ENCODE peak calls at places on chromosomes 5 and 9, in six cellular contexts. C, X, T, I, G and P are unnamed samples.

GRCh38 chr5:10099548-10099947 is 150.1 kb downstream of the ATPSCKMT start:
- DNase-seq in C (no peak), X (no peak), T (no peak), G (no peak), I (no peak), P (no peak)

GRCh38 chr9:129458663-129459549 is 162.0 kb downstream of the C9orf50 start:
- DNase-seq in G (no peak), T (peak; percentile 90), X (no peak), I (no peak), C (no peak), P (peak; percentile 44)

GRCh38 chr9:75918154-75918553 is 27.7 kb downstream of the PCSK5 start:
- DNase-seq in G (no peak), C (no peak), I (no peak), X (peak; percentile 35), T (no peak), P (no peak)

GRCh38 chr5:25694805-25695204 is 1050.0 kb upstream of the CDH10 start:
- DNase-seq in I (no peak), G (no peak), T (no peak), X (no peak), C (no peak), P (no peak)

GRCh38 chr9:88280816-88281382 is 107.3 kb upstream of the SPIN1 start:
- DNase-seq in I (peak; percentile 31), G (peak; percentile 76), C (no peak), T (peak; percentile 43), X (no peak), P (no peak)

GRCh38 chr5:1548702-1549523 is 25.2 kb upstream of the LPCAT1 start:
- DNase-seq in G (no peak), I (no peak), C (no peak), T (peak; percentile 55), X (no peak), P (no peak)

GRCh38 chr5:72498284-72498683 is 8.9 kb downstream of the ZNF366 start:
- DNase-seq in T (no peak), G (peak; percentile 69), X (no peak), I (no peak), C (no peak), P (peak; percentile 60)

GRCh38 chr5:45335978-45336377 is 360.2 kb downstream of the HCN1 start:
- DNase-seq in G (no peak), T (no peak), X (no peak), I (no peak), C (no peak), P (no peak)

GRCh38 chr5:57598756-57599155 is 116.1 kb upstream of the ACTBL2 start:
- DNase-seq in C (peak; percentile 11), G (peak; percentile 94), X (no peak), T (no peak), I (peak; percentile 19), P (peak; percentile 53)

GRCh38 chr9:88197781-88198345 is 59.6 kb upstream of the SPATA31C2 start:
- DNase-seq in I (peak; percentile 74), C (peak; percentile 90), T (no peak), X (peak; percentile 32), G (peak; percentile 87), P (peak; percentile 85)

DNA sequence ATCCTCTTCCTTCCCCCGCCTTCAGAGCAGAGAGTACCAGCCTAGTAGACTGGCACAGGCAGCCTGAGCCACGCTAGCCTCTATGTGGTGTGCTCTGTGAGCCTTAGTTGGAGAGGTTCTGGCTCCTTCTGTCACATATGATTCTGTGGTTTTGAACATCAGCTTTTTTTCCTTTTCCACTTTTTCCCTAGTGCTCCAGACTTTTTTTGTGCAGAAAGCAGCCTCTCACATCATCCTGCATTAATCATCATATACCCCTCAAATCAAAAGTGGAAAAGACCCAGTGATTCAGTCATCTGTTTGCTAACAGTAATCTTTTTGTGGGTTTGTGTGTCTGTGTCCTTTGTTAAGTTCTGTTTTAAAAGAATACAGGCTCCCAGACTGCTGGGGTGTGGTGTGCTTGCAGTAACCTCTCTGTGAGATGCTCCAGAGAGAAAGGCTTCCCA is 663.9 kb upstream of the RGMB start:
- DNase-seq in X (no peak), I (peak; percentile 11), C (peak; percentile 50), G (peak; percentile 92), T (no peak), P (peak; percentile 43)
- H3K4me3 ChIP-seq in X (no peak overlapping the region), I (no peak overlapping the region), C (peak overlapping the region; percentile 5), G (peak overlapping the region; percentile 3), T (no peak overlapping the region), P (no peak overlapping the region)

DNA sequence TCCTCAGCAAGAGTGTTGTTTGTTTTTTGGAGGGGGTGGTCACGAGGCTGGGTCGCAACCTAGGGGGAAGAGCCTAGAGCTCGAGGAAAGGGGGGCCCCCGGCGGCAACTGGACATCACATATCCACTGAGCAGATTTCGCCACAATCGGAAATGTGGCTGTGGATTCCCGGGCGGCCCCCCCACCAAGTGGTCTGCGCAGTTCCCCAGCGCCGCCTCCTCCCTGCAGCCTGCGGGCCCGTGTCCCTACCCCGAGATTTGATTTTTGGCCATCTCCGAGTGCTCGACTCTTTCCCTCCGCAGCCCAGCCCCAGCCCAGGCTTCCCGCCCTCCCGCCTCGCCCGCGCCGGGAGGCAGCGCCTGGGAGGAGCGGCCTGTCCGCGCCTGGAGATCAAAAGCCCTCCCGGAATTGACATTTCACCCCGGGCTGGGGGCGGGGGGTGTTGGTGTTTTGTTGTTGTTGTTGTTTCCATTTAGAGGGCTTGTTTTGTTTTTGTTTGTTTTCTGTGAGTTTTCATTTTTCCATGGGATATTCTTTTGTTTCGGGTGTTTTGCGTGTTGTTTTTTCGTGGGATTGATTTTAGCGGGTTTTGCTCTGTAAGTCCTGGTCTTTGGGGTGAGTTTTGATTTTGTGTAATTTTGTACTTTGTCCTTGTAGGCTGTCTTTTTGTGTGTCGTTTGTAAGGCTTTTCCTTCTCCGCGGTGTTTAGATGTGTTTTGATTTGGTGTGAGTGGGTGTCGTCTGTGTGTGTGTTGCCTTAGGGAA is 1.6 kb upstream of the PAX5 start:
- DNase-seq in C (no peak), G (no peak), I (no peak), X (no peak), T (no peak), P (no peak)
- H3K4me3 ChIP-seq in C (no peak overlapping the region), G (no peak overlapping the region), I (no peak overlapping the region), X (no peak overlapping the region), T (no peak overlapping the region), P (no peak overlapping the region)

DNA sequence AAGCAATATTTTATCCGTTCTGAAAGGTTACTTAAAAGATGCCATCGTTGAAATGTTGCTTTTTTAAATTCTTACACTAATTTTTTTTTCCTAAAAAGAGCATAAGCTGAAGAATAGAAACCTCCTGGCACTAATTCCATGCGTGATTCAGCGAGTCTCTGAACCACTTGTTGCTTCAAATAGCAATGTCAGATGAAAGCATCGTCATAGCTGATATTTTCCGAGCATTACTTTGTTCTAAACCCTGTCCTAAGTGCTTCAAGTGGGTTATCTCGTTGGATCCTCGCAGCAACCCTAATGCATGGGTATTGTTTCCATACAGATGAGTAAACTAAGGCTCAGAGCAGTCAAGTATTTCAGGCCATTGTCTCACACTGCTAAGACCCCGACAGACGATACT is 79.7 kb downstream of the CDH6 start:
- DNase-seq in G (peak; percentile 10), C (no peak), I (no peak), T (no peak), X (no peak), P (no peak)
- H3K4me3 ChIP-seq in G (no peak overlapping the region), C (no peak overlapping the region), I (no peak overlapping the region), T (no peak overlapping the region), X (no peak overlapping the region), P (no peak overlapping the region)

DNA sequence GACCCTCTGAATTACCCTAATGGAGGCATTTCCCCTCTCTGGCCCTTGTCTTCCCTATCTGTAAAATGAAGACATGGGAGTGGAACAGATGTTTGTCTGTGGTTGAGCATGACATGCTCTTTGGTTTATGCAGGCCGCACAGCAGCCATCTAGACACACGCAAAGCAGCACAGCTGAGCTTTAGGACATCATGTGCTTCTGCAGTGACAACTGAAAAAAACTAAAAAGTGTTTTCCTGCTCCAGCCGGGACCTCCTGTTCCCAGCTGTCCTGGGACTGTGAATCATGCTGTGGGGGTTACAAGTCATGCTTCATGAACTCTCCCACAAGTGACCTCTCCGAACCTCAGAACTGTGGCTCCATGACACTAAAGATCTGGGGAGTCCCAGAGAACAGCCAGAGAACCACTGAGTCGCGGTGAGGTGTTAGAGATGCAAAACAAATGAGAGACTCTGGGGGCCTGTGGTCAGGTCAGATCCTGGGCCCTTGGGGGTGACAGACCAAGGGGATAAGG is 1.7 kb downstream of the SMIM3 start:
- DNase-seq in X (peak; percentile 52), I (no peak), T (no peak), G (peak; percentile 79), C (no peak), P (peak; percentile 50)
- H3K4me3 ChIP-seq in X (peak overlapping the region; percentile 72), I (peak overlapping the region; percentile 78), T (no peak overlapping the region), G (peak overlapping the region; percentile 79), C (peak overlapping the region; percentile 87), P (peak overlapping the region; percentile 92)

GRCh38 chr9:107588393-107588792 is 98.8 kb upstream of the KLF4 start:
- DNase-seq in X (no peak), C (no peak), T (no peak), I (no peak), G (no peak), P (no peak)

GRCh38 chr9:107592439-107592838 is 102.9 kb upstream of the KLF4 start:
- DNase-seq in T (no peak), G (no peak), X (no peak), I (no peak), C (no peak), P (no peak)

GRCh38 chr9:107587175-107587963 is 97.8 kb upstream of the KLF4 start:
- DNase-seq in X (no peak), T (peak; percentile 81), G (no peak), C (no peak), I (no peak), P (no peak)

GRCh38 chr9:107597743-107598217 is 108.2 kb upstream of the KLF4 start:
- DNase-seq in I (no peak), G (no peak), T (no peak), X (no peak), C (no peak), P (no peak)

GRCh38 chr9:107593224-107593870 is 103.8 kb upstream of the KLF4 start:
- DNase-seq in G (no peak), T (no peak), X (no peak), I (no peak), C (no peak), P (no peak)
- H3K4me3 ChIP-seq in G (no peak overlapping the region), T (no peak overlapping the region), X (no peak overlapping the region), I (no peak overlapping the region), C (no peak overlapping the region), P (no peak overlapping the region)

GRCh38 chr9:104090578-104090977 is 3.5 kb upstream of the SMC2 start:
- DNase-seq in G (no peak), I (no peak), X (no peak), T (no peak), C (no peak), P (no peak)
- H3K4me3 ChIP-seq in G (no peak overlapping the region), I (no peak overlapping the region), X (no peak overlapping the region), T (no peak overlapping the region), C (no peak overlapping the region), P (no peak overlapping the region)

DNA sequence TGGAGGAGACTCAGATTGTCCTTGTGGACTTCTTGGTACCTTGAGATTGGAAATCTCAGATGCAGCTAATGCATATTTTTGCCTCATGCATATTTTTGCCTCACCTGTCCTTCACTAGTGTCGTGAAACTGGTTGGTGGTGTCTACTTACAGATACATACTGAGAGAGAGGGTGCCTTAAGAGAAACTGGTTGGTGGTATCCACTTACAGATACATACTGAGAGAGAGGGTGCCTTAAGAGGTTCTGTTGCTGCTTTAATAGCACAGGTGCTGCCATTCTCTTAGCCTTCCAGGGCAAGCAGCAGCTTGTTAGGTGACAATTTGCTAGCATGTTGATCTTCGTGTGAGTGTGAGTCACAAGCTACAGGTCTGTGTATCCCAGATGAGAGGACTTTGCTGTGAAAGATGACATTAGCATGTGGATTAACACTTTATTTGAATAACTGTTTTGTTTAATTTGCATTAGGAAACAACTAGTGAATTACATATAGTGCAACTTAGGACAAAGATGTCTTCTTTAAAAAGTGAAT is 1.4 kb downstream of the PTTG1 start:
- DNase-seq in X (no peak), I (no peak), T (no peak), G (no peak), C (no peak), P (no peak)
- H3K4me3 ChIP-seq in X (peak overlapping the region; percentile 1), I (peak overlapping the region; percentile 54), T (no peak overlapping the region), G (no peak overlapping the region), C (peak overlapping the region; percentile 71), P (no peak overlapping the region)